ENCODE peak calls at places on chromosomes 13 and 19, in nine cellular contexts. One of them, this sample, is unnamed.

GRCh38 chr19:49653466-49653806 is 11.4 kb downstream of the SCAF1 start:
- DNase-seq in tibial nerve: no peak
- DNase-seq in cardiac muscle cell: no peak
- DNase-seq in astrocyte: no peak
- DNase-seq in foreskin keratinocyte: no peak
- DNase-seq in small intestine: no peak
- DNase-seq in Peyer's patch: no peak
- DNase-seq in heart left ventricle: no peak
- DNase-seq in PC-3: no peak
- DNase-seq in this sample: no peak

GRCh38 chr19:12668937-12669271 is 2.3 kb downstream of the WDR83 start:
- DNase-seq in foreskin keratinocyte: peak; percentile 57
- DNase-seq in PC-3: peak; percentile 50
- DNase-seq in tibial nerve: peak; percentile 70
- DNase-seq in cardiac muscle cell: peak; percentile 59
- DNase-seq in heart left ventricle: peak; percentile 61
- DNase-seq in Peyer's patch: peak; percentile 73
- DNase-seq in astrocyte: peak; percentile 54
- DNase-seq in small intestine: peak; percentile 35
- DNase-seq in this sample: no peak

GRCh38 chr19:15280048-15280725 is 47.9 kb upstream of the EPHX3 start:
- DNase-seq in PC-3: peak; percentile 56
- DNase-seq in astrocyte: no peak
- DNase-seq in heart left ventricle: peak; percentile 77
- DNase-seq in Peyer's patch: no peak
- DNase-seq in foreskin keratinocyte: no peak
- DNase-seq in cardiac muscle cell: no peak
- DNase-seq in tibial nerve: no peak
- DNase-seq in small intestine: no peak
- DNase-seq in this sample: no peak

GRCh38 chr19:17706750-17707181 is 12.5 kb upstream of the MAP1S start:
- DNase-seq in foreskin keratinocyte: no peak
- DNase-seq in astrocyte: peak; percentile 30
- DNase-seq in cardiac muscle cell: peak; percentile 79
- DNase-seq in Peyer's patch: no peak
- DNase-seq in small intestine: no peak
- DNase-seq in PC-3: no peak
- DNase-seq in tibial nerve: no peak
- DNase-seq in heart left ventricle: no peak
- DNase-seq in this sample: no peak

GRCh38 chr19:29527500-29528328 is 1.9 kb downstream of the VSTM2B start:
- DNase-seq in cardiac muscle cell: no peak
- DNase-seq in Peyer's patch: no peak
- DNase-seq in PC-3: no peak
- DNase-seq in small intestine: no peak
- DNase-seq in tibial nerve: no peak
- DNase-seq in astrocyte: no peak
- DNase-seq in heart left ventricle: no peak
- DNase-seq in foreskin keratinocyte: no peak
- DNase-seq in this sample: no peak

GRCh38 chr19:11373166-11373884 is 1.1 kb upstream of the SWSAP1 start:
- DNase-seq in PC-3: peak; percentile 58
- DNase-seq in foreskin keratinocyte: peak; percentile 30
- DNase-seq in tibial nerve: no peak
- DNase-seq in Peyer's patch: no peak
- DNase-seq in cardiac muscle cell: peak; percentile 53
- DNase-seq in small intestine: peak; percentile 63
- DNase-seq in astrocyte: peak; percentile 25
- DNase-seq in heart left ventricle: no peak
- DNase-seq in this sample: peak; percentile 73

GRCh38 chr13:99357920-99358319 is 50.7 kb upstream of the GPR183 start:
- DNase-seq in PC-3: no peak
- DNase-seq in cardiac muscle cell: no peak
- DNase-seq in small intestine: no peak
- DNase-seq in tibial nerve: no peak
- DNase-seq in heart left ventricle: no peak
- DNase-seq in astrocyte: no peak
- DNase-seq in foreskin keratinocyte: no peak
- DNase-seq in Peyer's patch: no peak
- DNase-seq in this sample: no peak

GRCh38 chr13:21289475-21289874 is 113.0 kb downstream of the MRPL57 start:
- DNase-seq in Peyer's patch: no peak
- DNase-seq in small intestine: no peak
- DNase-seq in astrocyte: no peak
- DNase-seq in PC-3: no peak
- DNase-seq in cardiac muscle cell: no peak
- DNase-seq in foreskin keratinocyte: no peak
- DNase-seq in heart left ventricle: no peak
- DNase-seq in tibial nerve: no peak
- DNase-seq in this sample: no peak

GRCh38 chr13:90427322-90428272 is 919.9 kb upstream of the MIR17HG start:
- DNase-seq in astrocyte: no peak
- DNase-seq in Peyer's patch: no peak
- DNase-seq in foreskin keratinocyte: no peak
- DNase-seq in tibial nerve: no peak
- DNase-seq in small intestine: no peak
- DNase-seq in heart left ventricle: peak; percentile 21
- DNase-seq in cardiac muscle cell: no peak
- DNase-seq in PC-3: no peak
- DNase-seq in this sample: no peak

GRCh38 chr19:39846678-39847486 is 703 bp upstream of the FBL start:
- DNase-seq in Peyer's patch: no peak
- DNase-seq in PC-3: no peak
- DNase-seq in small intestine: peak; percentile 50
- DNase-seq in astrocyte: no peak
- DNase-seq in heart left ventricle: no peak
- DNase-seq in cardiac muscle cell: peak; percentile 18
- DNase-seq in tibial nerve: no peak
- DNase-seq in foreskin keratinocyte: no peak
- DNase-seq in this sample: no peak

GRCh38 chr13:24502567-24503375 is 9.8 kb downstream of the PARP4 start:
- DNase-seq in astrocyte: peak; percentile 66
- DNase-seq in cardiac muscle cell: peak; percentile 43
- DNase-seq in tibial nerve: no peak
- DNase-seq in heart left ventricle: peak; percentile 44
- DNase-seq in small intestine: peak; percentile 87
- DNase-seq in foreskin keratinocyte: peak; percentile 78
- DNase-seq in PC-3: peak; percentile 92
- DNase-seq in Peyer's patch: peak; percentile 84
- DNase-seq in this sample: no peak

GRCh38 chr13:32811297-32811800 is 204.9 kb upstream of the KL start:
- DNase-seq in foreskin keratinocyte: peak; percentile 13
- DNase-seq in PC-3: peak; percentile 22
- DNase-seq in tibial nerve: no peak
- DNase-seq in small intestine: peak; percentile 7
- DNase-seq in heart left ventricle: no peak
- DNase-seq in cardiac muscle cell: no peak
- DNase-seq in Peyer's patch: no peak
- DNase-seq in astrocyte: no peak
- DNase-seq in this sample: no peak

DNA sequence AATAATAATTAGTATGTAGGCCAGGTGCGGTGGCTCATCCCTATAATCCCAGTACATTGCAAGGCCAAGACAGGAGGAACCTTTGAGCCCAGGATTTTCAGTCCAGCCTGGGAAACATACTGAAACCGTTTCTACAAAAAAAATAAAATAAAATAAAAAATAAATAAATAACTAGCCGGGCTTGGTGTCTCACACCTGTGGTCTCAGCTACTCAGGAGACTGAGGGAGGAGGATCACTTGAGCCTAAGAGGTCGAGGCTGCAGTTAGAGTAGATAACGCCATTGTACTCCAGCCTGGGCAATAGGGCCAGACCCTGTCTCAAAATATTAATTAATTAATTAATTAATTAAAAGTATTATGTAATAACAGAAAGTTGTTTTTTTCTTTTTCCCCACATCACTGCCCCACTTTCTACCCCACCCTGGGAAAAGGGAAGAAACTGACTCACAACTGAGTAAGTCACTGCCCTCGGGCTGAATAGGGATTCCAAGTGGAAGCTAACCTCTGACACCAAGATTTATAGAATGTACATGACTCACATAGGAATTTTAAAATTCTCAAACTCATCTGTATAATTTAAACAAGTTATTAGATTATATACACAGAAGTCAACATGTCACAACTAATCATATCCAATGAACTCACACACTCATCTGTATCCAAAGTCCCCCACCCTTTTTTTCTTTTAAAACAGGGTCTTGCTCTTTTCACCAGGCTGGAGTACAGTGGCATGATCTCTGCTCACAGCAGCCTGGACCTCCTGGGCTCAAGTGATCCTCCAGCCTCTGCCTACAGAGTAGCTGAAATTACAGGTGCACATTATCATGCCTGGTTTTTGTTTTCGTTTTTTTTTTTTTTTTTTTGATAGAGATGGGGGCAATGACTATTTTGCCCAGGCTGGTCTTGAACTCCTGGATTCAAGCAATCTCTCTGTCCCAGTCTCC is 12.5 kb downstream of the ZNF611 start:
- DNase-seq in astrocyte: peak; percentile 61
- DNase-seq in foreskin keratinocyte: peak; percentile 96
- DNase-seq in tibial nerve: no peak
- DNase-seq in small intestine: no peak
- DNase-seq in Peyer's patch: no peak
- DNase-seq in cardiac muscle cell: peak; percentile 41
- DNase-seq in PC-3: peak; percentile 99
- DNase-seq in heart left ventricle: no peak
- DNase-seq in this sample: no peak
- H3K27ac ChIP-seq in astrocyte: no peak overlapping the region
- H3K27ac ChIP-seq in foreskin keratinocyte: peak overlapping the region; percentile 34
- H3K27ac ChIP-seq in tibial nerve: no peak overlapping the region
- H3K27ac ChIP-seq in small intestine: no peak overlapping the region
- H3K27ac ChIP-seq in Peyer's patch: no peak overlapping the region
- H3K27ac ChIP-seq in cardiac muscle cell: no peak overlapping the region
- H3K27ac ChIP-seq in PC-3: peak overlapping the region; percentile 87
- H3K27ac ChIP-seq in heart left ventricle: no peak overlapping the region
- H3K27ac ChIP-seq in this sample: no peak overlapping the region

GRCh38 chr13:49304763-49305695 is 57.3 kb downstream of the CDADC1 start:
- DNase-seq in cardiac muscle cell: no peak
- DNase-seq in astrocyte: no peak
- DNase-seq in tibial nerve: no peak
- DNase-seq in PC-3: no peak
- DNase-seq in heart left ventricle: no peak
- DNase-seq in foreskin keratinocyte: no peak
- DNase-seq in small intestine: no peak
- DNase-seq in Peyer's patch: no peak
- DNase-seq in this sample: no peak

GRCh38 chr13:49305824-49306425 is 58.2 kb downstream of the CDADC1 start:
- DNase-seq in foreskin keratinocyte: no peak
- DNase-seq in astrocyte: no peak
- DNase-seq in heart left ventricle: no peak
- DNase-seq in small intestine: no peak
- DNase-seq in tibial nerve: no peak
- DNase-seq in cardiac muscle cell: no peak
- DNase-seq in Peyer's patch: no peak
- DNase-seq in PC-3: no peak
- DNase-seq in this sample: no peak

GRCh38 chr13:49308104-49308875 is 60.6 kb downstream of the CDADC1 start:
- DNase-seq in Peyer's patch: peak; percentile 75
- DNase-seq in PC-3: no peak
- DNase-seq in small intestine: no peak
- DNase-seq in heart left ventricle: peak; percentile 87
- DNase-seq in astrocyte: peak; percentile 39
- DNase-seq in tibial nerve: peak; percentile 89
- DNase-seq in cardiac muscle cell: peak; percentile 81
- DNase-seq in foreskin keratinocyte: peak; percentile 23
- DNase-seq in this sample: peak; percentile 25

GRCh38 chr13:49308977-49309408 is 61.3 kb downstream of the CDADC1 start:
- DNase-seq in astrocyte: no peak
- DNase-seq in cardiac muscle cell: no peak
- DNase-seq in Peyer's patch: no peak
- DNase-seq in small intestine: peak; percentile 39
- DNase-seq in tibial nerve: peak; percentile 43
- DNase-seq in PC-3: no peak
- DNase-seq in foreskin keratinocyte: no peak
- DNase-seq in heart left ventricle: no peak
- DNase-seq in this sample: no peak

GRCh38 chr13:49307365-49307764 is 59.6 kb downstream of the CDADC1 start:
- DNase-seq in foreskin keratinocyte: no peak
- DNase-seq in small intestine: no peak
- DNase-seq in Peyer's patch: no peak
- DNase-seq in PC-3: no peak
- DNase-seq in tibial nerve: peak; percentile 60
- DNase-seq in cardiac muscle cell: no peak
- DNase-seq in heart left ventricle: peak; percentile 49
- DNase-seq in astrocyte: no peak
- DNase-seq in this sample: no peak
- H3K27ac ChIP-seq in foreskin keratinocyte: no peak overlapping the region
- H3K27ac ChIP-seq in small intestine: no peak overlapping the region
- H3K27ac ChIP-seq in Peyer's patch: no peak overlapping the region
- H3K27ac ChIP-seq in PC-3: no peak overlapping the region
- H3K27ac ChIP-seq in tibial nerve: peak overlapping the region; percentile 95
- H3K27ac ChIP-seq in cardiac muscle cell: no peak overlapping the region
- H3K27ac ChIP-seq in heart left ventricle: peak overlapping the region; percentile 63
- H3K27ac ChIP-seq in astrocyte: no peak overlapping the region
- H3K27ac ChIP-seq in this sample: peak overlapping the region; percentile 97

DNA sequence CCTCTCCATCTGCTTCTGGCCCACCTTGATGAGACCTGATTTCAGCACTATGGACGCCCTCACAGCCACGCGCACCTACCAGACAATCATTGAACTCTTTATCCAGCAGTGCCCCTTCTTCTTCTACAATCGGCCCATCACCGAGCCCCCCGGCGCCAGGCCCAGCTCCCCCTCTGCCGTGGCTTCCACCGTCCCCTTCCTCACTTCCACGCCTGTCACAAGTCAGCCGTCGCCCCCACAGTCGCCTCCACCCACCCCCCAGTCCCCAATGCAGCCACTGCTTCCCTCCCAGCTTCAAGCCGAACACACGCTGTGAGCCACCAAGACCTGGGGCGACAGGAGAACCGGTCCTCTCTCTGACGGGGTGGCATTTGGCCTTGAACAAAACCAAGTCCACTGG is 19.3 kb upstream of the NPAS1 start:
- DNase-seq in PC-3: no peak
- DNase-seq in astrocyte: no peak
- DNase-seq in small intestine: no peak
- DNase-seq in cardiac muscle cell: no peak
- DNase-seq in foreskin keratinocyte: no peak
- DNase-seq in Peyer's patch: no peak
- DNase-seq in heart left ventricle: no peak
- DNase-seq in tibial nerve: no peak
- DNase-seq in this sample: no peak
- H3K27ac ChIP-seq in PC-3: no peak overlapping the region
- H3K27ac ChIP-seq in astrocyte: no peak overlapping the region
- H3K27ac ChIP-seq in small intestine: no peak overlapping the region
- H3K27ac ChIP-seq in cardiac muscle cell: no peak overlapping the region
- H3K27ac ChIP-seq in foreskin keratinocyte: no peak overlapping the region
- H3K27ac ChIP-seq in Peyer's patch: no peak overlapping the region
- H3K27ac ChIP-seq in heart left ventricle: no peak overlapping the region
- H3K27ac ChIP-seq in tibial nerve: peak overlapping the region; percentile 70
- H3K27ac ChIP-seq in this sample: no peak overlapping the region

DNA sequence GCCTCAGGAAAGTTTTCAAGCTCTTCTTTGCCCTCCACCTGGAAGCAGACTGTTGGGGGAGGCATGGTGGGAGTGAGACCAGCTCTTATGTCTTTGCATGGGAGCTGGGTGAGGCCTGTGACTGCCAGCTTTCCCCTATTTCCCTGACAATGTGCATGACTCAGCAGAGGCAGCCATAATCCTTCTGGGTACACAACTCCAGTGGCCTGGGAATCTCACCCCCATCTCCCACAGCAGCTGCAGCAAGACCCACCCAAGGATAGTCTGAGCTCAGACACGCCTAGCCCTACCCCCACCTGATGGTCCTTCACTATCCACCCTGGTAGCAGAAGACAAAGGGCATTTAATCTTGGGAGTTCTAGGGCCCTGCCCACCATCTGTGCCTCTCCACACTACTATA is 41.4 kb upstream of the FGF14 start:
- DNase-seq in foreskin keratinocyte: no peak
- DNase-seq in small intestine: no peak
- DNase-seq in astrocyte: no peak
- DNase-seq in cardiac muscle cell: no peak
- DNase-seq in heart left ventricle: no peak
- DNase-seq in tibial nerve: no peak
- DNase-seq in PC-3: no peak
- DNase-seq in Peyer's patch: no peak
- DNase-seq in this sample: no peak
- H3K27ac ChIP-seq in foreskin keratinocyte: no peak overlapping the region
- H3K27ac ChIP-seq in small intestine: no peak overlapping the region
- H3K27ac ChIP-seq in astrocyte: no peak overlapping the region
- H3K27ac ChIP-seq in cardiac muscle cell: no peak overlapping the region
- H3K27ac ChIP-seq in heart left ventricle: no peak overlapping the region
- H3K27ac ChIP-seq in tibial nerve: no peak overlapping the region
- H3K27ac ChIP-seq in PC-3: no peak overlapping the region
- H3K27ac ChIP-seq in Peyer's patch: no peak overlapping the region
- H3K27ac ChIP-seq in this sample: no peak overlapping the region

This sample was measured in caudate nucleus.